ENCODE peak calls at places on chromosomes 2 and 18, in nine cellular contexts. One of them, this sample, is unnamed.
A peak's percentile ranks its signal among the peaks of the same experiment; 100 is the strongest.

GRCh38 chr2:109591236-109591635 is 22.5 kb downstream of the SEPTIN10 start:
- DNase-seq in GM12878: no peak
- DNase-seq in tibial nerve: no peak
- DNase-seq in sigmoid colon: no peak
- DNase-seq in suprapubic skin: no peak
- DNase-seq in A549: no peak
- DNase-seq in ovary: no peak
- DNase-seq in stomach: no peak
- DNase-seq in upper lobe of left lung: no peak
- DNase-seq in this sample: no peak

GRCh38 chr2:17962874-17963273 is 84.4 kb downstream of the KCNS3 start:
- DNase-seq in stomach: no peak
- DNase-seq in sigmoid colon: no peak
- DNase-seq in suprapubic skin: no peak
- DNase-seq in GM12878: no peak
- DNase-seq in tibial nerve: no peak
- DNase-seq in upper lobe of left lung: no peak
- DNase-seq in A549: no peak
- DNase-seq in ovary: no peak
- DNase-seq in this sample: no peak

GRCh38 chr2:235573331-235574221 is 79.7 kb downstream of the AGAP1 start:
- DNase-seq in ovary: no peak
- DNase-seq in A549: no peak
- DNase-seq in tibial nerve: no peak
- DNase-seq in sigmoid colon: no peak
- DNase-seq in stomach: peak; percentile 33
- DNase-seq in suprapubic skin: no peak
- DNase-seq in GM12878: no peak
- DNase-seq in upper lobe of left lung: no peak
- DNase-seq in this sample: no peak

GRCh38 chr18:22517356-22517755 is 99.6 kb upstream of the CTAGE1 start:
- DNase-seq in suprapubic skin: no peak
- DNase-seq in stomach: no peak
- DNase-seq in tibial nerve: no peak
- DNase-seq in A549: no peak
- DNase-seq in ovary: peak; percentile 70
- DNase-seq in GM12878: no peak
- DNase-seq in sigmoid colon: no peak
- DNase-seq in upper lobe of left lung: no peak
- DNase-seq in this sample: no peak

GRCh38 chr2:10303634-10304378 is 1.1 kb downstream of the HPCAL1 start:
- DNase-seq in tibial nerve: no peak
- DNase-seq in sigmoid colon: no peak
- DNase-seq in suprapubic skin: no peak
- DNase-seq in stomach: peak; percentile 61
- DNase-seq in A549: no peak
- DNase-seq in upper lobe of left lung: peak; percentile 70
- DNase-seq in GM12878: no peak
- DNase-seq in ovary: peak; percentile 47
- DNase-seq in this sample: peak; percentile 63

GRCh38 chr18:36560187-36560586 is 262.7 kb downstream of the FHOD3 start:
- DNase-seq in sigmoid colon: no peak
- DNase-seq in ovary: no peak
- DNase-seq in suprapubic skin: no peak
- DNase-seq in tibial nerve: no peak
- DNase-seq in upper lobe of left lung: no peak
- DNase-seq in GM12878: no peak
- DNase-seq in A549: no peak
- DNase-seq in stomach: no peak
- DNase-seq in this sample: no peak

GRCh38 chr2:207239754-207240494 is 74.2 kb upstream of the KLF7 start:
- DNase-seq in tibial nerve: no peak
- DNase-seq in GM12878: no peak
- DNase-seq in sigmoid colon: no peak
- DNase-seq in A549: no peak
- DNase-seq in ovary: no peak
- DNase-seq in upper lobe of left lung: no peak
- DNase-seq in stomach: no peak
- DNase-seq in suprapubic skin: no peak
- DNase-seq in this sample: no peak

GRCh38 chr2:219737270-219737691 is 109.9 kb downstream of the SLC4A3 start:
- DNase-seq in sigmoid colon: no peak
- DNase-seq in tibial nerve: no peak
- DNase-seq in upper lobe of left lung: no peak
- DNase-seq in stomach: no peak
- DNase-seq in ovary: peak; percentile 62
- DNase-seq in suprapubic skin: no peak
- DNase-seq in GM12878: no peak
- DNase-seq in A549: peak; percentile 10
- DNase-seq in this sample: no peak

GRCh38 chr2:88601302-88601701 is 26.0 kb downstream of the EIF2AK3 start:
- DNase-seq in upper lobe of left lung: no peak
- DNase-seq in ovary: no peak
- DNase-seq in suprapubic skin: no peak
- DNase-seq in sigmoid colon: no peak
- DNase-seq in GM12878: no peak
- DNase-seq in tibial nerve: no peak
- DNase-seq in stomach: no peak
- DNase-seq in A549: no peak
- DNase-seq in this sample: no peak

GRCh38 chr2:88602022-88602421 is 25.2 kb downstream of the EIF2AK3 start:
- DNase-seq in GM12878: no peak
- DNase-seq in sigmoid colon: no peak
- DNase-seq in suprapubic skin: no peak
- DNase-seq in stomach: no peak
- DNase-seq in upper lobe of left lung: no peak
- DNase-seq in ovary: no peak
- DNase-seq in tibial nerve: no peak
- DNase-seq in A549: no peak
- DNase-seq in this sample: no peak

GRCh38 chr2:88600038-88600465 is 27.2 kb downstream of the EIF2AK3 start:
- DNase-seq in sigmoid colon: no peak
- DNase-seq in upper lobe of left lung: peak; percentile 51
- DNase-seq in stomach: peak; percentile 35
- DNase-seq in suprapubic skin: no peak
- DNase-seq in A549: peak; percentile 89
- DNase-seq in ovary: peak; percentile 15
- DNase-seq in tibial nerve: no peak
- DNase-seq in GM12878: peak; percentile 98
- DNase-seq in this sample: peak; percentile 52

GRCh38 chr2:88606371-88607030 is 20.8 kb downstream of the EIF2AK3 start:
- DNase-seq in A549: no peak
- DNase-seq in sigmoid colon: no peak
- DNase-seq in tibial nerve: no peak
- DNase-seq in ovary: no peak
- DNase-seq in upper lobe of left lung: no peak
- DNase-seq in stomach: no peak
- DNase-seq in GM12878: peak; percentile 68
- DNase-seq in suprapubic skin: no peak
- DNase-seq in this sample: peak; percentile 30

GRCh38 chr2:88603146-88603545 is 24.1 kb downstream of the EIF2AK3 start:
- DNase-seq in tibial nerve: no peak
- DNase-seq in suprapubic skin: no peak
- DNase-seq in GM12878: no peak
- DNase-seq in sigmoid colon: no peak
- DNase-seq in upper lobe of left lung: no peak
- DNase-seq in A549: no peak
- DNase-seq in ovary: no peak
- DNase-seq in stomach: no peak
- DNase-seq in this sample: no peak
- H3K4me3 ChIP-seq in tibial nerve: no peak overlapping the region
- H3K4me3 ChIP-seq in suprapubic skin: no peak overlapping the region
- H3K4me3 ChIP-seq in GM12878: no peak overlapping the region
- H3K4me3 ChIP-seq in sigmoid colon: no peak overlapping the region
- H3K4me3 ChIP-seq in upper lobe of left lung: no peak overlapping the region
- H3K4me3 ChIP-seq in A549: no peak overlapping the region
- H3K4me3 ChIP-seq in ovary: no peak overlapping the region
- H3K4me3 ChIP-seq in stomach: no peak overlapping the region
- H3K4me3 ChIP-seq in this sample: no peak overlapping the region

DNA sequence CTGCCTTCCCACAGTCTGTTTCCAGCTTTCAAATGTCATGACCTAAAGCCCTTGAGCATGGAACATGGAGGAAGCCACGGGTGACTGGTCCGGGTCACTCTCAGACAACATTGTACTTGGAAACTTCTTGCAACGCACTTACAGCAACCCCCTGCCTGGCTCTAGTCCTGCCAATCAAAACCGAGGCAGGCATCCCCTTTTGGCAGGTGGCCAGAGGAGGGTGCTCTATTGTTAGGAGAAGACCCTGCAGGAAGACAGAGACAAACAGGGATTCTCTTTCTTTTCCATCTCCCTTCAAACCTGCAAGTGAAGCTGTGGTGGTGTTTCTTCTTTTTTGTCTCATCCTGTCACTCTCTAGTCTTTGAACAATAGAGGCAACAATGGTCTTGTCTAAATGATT is 667.2 kb downstream of the ZEB2 start:
- DNase-seq in A549: no peak
- DNase-seq in GM12878: no peak
- DNase-seq in tibial nerve: no peak
- DNase-seq in stomach: no peak
- DNase-seq in sigmoid colon: no peak
- DNase-seq in suprapubic skin: no peak
- DNase-seq in ovary: no peak
- DNase-seq in upper lobe of left lung: no peak
- DNase-seq in this sample: no peak
- TF ChIP-seq EP300 in A549: no peak
- TF ChIP-seq EP300 in GM12878: no peak
- TF ChIP-seq EP300 in tibial nerve: no peak
- TF ChIP-seq EP300 in stomach: no peak
- TF ChIP-seq EP300 in sigmoid colon: no peak
- TF ChIP-seq EP300 in suprapubic skin: no peak
- TF ChIP-seq EP300 in ovary: no peak
- TF ChIP-seq EP300 in upper lobe of left lung: no peak
- TF ChIP-seq EP300 in this sample: no peak

GRCh38 chr2:84808279-84808678 is 72.6 kb downstream of the TRABD2A start:
- DNase-seq in suprapubic skin: no peak
- DNase-seq in upper lobe of left lung: peak; percentile 58
- DNase-seq in tibial nerve: no peak
- DNase-seq in sigmoid colon: no peak
- DNase-seq in A549: no peak
- DNase-seq in GM12878: no peak
- DNase-seq in stomach: no peak
- DNase-seq in ovary: no peak
- DNase-seq in this sample: no peak

GRCh38 chr2:84811839-84812238 is 69.0 kb downstream of the TRABD2A start:
- DNase-seq in stomach: no peak
- DNase-seq in sigmoid colon: no peak
- DNase-seq in tibial nerve: no peak
- DNase-seq in GM12878: no peak
- DNase-seq in upper lobe of left lung: no peak
- DNase-seq in A549: no peak
- DNase-seq in suprapubic skin: no peak
- DNase-seq in ovary: no peak
- DNase-seq in this sample: no peak

GRCh38 chr2:84801816-84802215 is 79.1 kb downstream of the TRABD2A start:
- DNase-seq in stomach: no peak
- DNase-seq in sigmoid colon: no peak
- DNase-seq in GM12878: no peak
- DNase-seq in upper lobe of left lung: no peak
- DNase-seq in suprapubic skin: no peak
- DNase-seq in A549: no peak
- DNase-seq in ovary: no peak
- DNase-seq in tibial nerve: no peak
- DNase-seq in this sample: no peak

GRCh38 chr2:84805250-84805917 is 75.5 kb downstream of the TRABD2A start:
- DNase-seq in ovary: no peak
- DNase-seq in GM12878: no peak
- DNase-seq in A549: no peak
- DNase-seq in stomach: no peak
- DNase-seq in sigmoid colon: no peak
- DNase-seq in upper lobe of left lung: no peak
- DNase-seq in tibial nerve: no peak
- DNase-seq in suprapubic skin: no peak
- DNase-seq in this sample: no peak

DNA sequence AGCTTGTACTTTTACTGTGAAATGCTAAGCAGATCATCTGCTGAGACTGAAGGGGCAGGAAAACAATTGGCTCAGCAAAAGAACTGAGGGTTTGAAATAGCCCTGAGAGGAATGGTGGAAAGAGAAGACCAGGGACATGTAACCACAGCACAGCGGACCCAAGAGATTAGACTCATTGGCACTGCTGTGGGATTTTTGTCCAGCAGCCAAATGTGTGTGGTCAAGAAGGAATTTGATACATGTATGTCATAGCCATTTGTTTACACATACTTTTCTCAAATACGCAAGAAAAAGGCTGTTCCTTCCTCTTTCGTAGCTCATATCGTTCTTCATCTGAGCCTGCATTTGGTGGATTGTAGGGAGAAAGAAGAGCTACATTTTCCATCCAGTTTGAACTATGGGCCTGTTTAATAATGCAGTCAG is 73.8 kb downstream of the TRABD2A start:
- DNase-seq in ovary: peak; percentile 24
- DNase-seq in suprapubic skin: no peak
- DNase-seq in sigmoid colon: no peak
- DNase-seq in stomach: peak; percentile 60
- DNase-seq in GM12878: no peak
- DNase-seq in tibial nerve: peak; percentile 35
- DNase-seq in upper lobe of left lung: peak; percentile 55
- DNase-seq in A549: peak; percentile 53
- DNase-seq in this sample: peak; percentile 20
- TF ChIP-seq POLR2A in ovary: no peak
- TF ChIP-seq POLR2A in suprapubic skin: no peak
- TF ChIP-seq POLR2A in sigmoid colon: no peak
- TF ChIP-seq POLR2A in stomach: no peak
- TF ChIP-seq POLR2A in GM12878: no peak
- TF ChIP-seq POLR2A in tibial nerve: no peak
- TF ChIP-seq POLR2A in upper lobe of left lung: no peak
- TF ChIP-seq POLR2A in A549: no peak
- TF ChIP-seq POLR2A in this sample: no peak

GRCh38 chr2:24045511-24046508 is 1.4 kb downstream of the WDCP start:
- DNase-seq in suprapubic skin: no peak
- DNase-seq in upper lobe of left lung: no peak
- DNase-seq in A549: no peak
- DNase-seq in sigmoid colon: no peak
- DNase-seq in tibial nerve: no peak
- DNase-seq in GM12878: no peak
- DNase-seq in stomach: no peak
- DNase-seq in ovary: no peak
- DNase-seq in this sample: no peak

GRCh38 chr2:24046599-24046929 is 627 bp downstream of the WDCP start:
- DNase-seq in tibial nerve: no peak
- DNase-seq in A549: no peak
- DNase-seq in ovary: no peak
- DNase-seq in GM12878: no peak
- DNase-seq in stomach: no peak
- DNase-seq in suprapubic skin: no peak
- DNase-seq in sigmoid colon: no peak
- DNase-seq in upper lobe of left lung: no peak
- DNase-seq in this sample: no peak

GRCh38 chr2:24046930-24047702 is at the start of gene WDCP:
- DNase-seq in upper lobe of left lung: peak; percentile 99
- DNase-seq in stomach: peak; percentile 95
- DNase-seq in GM12878: peak; percentile 97
- DNase-seq in A549: peak; percentile 93
- DNase-seq in suprapubic skin: peak; percentile 98
- DNase-seq in ovary: peak; percentile 95
- DNase-seq in sigmoid colon: peak; percentile 99
- DNase-seq in tibial nerve: peak; percentile 95
- DNase-seq in this sample: peak; percentile 95

GRCh38 chr2:24048662-24049484 is 668 bp upstream of the FKBP1B start:
- DNase-seq in ovary: no peak
- DNase-seq in suprapubic skin: no peak
- DNase-seq in stomach: no peak
- DNase-seq in sigmoid colon: no peak
- DNase-seq in A549: no peak
- DNase-seq in upper lobe of left lung: no peak
- DNase-seq in tibial nerve: no peak
- DNase-seq in GM12878: no peak
- DNase-seq in this sample: no peak

GRCh38 chr2:24047703-24048033 is 477 bp upstream of the WDCP start:
- DNase-seq in upper lobe of left lung: no peak
- DNase-seq in sigmoid colon: no peak
- DNase-seq in A549: no peak
- DNase-seq in GM12878: no peak
- DNase-seq in stomach: no peak
- DNase-seq in tibial nerve: no peak
- DNase-seq in suprapubic skin: no peak
- DNase-seq in ovary: no peak
- DNase-seq in this sample: no peak
- H3K4me3 ChIP-seq in upper lobe of left lung: peak overlapping the region; percentile 89
- H3K4me3 ChIP-seq in sigmoid colon: peak overlapping the region; percentile 68
- H3K4me3 ChIP-seq in A549: no peak overlapping the region
- H3K4me3 ChIP-seq in GM12878: no peak overlapping the region
- H3K4me3 ChIP-seq in stomach: peak overlapping the region; percentile 61
- H3K4me3 ChIP-seq in tibial nerve: peak overlapping the region; percentile 84
- H3K4me3 ChIP-seq in suprapubic skin: peak overlapping the region; percentile 67
- H3K4me3 ChIP-seq in ovary: no peak overlapping the region
- H3K4me3 ChIP-seq in this sample: no peak overlapping the region